ENCODE peak calls at places on chromosomes 13 and 19, in eight cellular contexts. R is ELR; Z is astrocyte of the hippocampus; A is Peyer's patch; B is HS-5; K is central memory CD4-positive, alpha-beta T cell; W is heart right ventricle; X is hippocampal formation. D is an unnamed sample.

GRCh38 chr19:10292789-10293636 is 3.3 kb downstream of the ICAM5 start:
- DNase-seq in R (no peak), Z (no peak), A (no peak), B (no peak), K (no peak), W (no peak), X (no peak), D (no peak)

GRCh38 chr19:28736528-28736927 is 476.4 kb downstream of the UQCRFS1 start:
- DNase-seq in R (no peak), Z (no peak), A (no peak), B (no peak), K (no peak), W (no peak), X (no peak), D (no peak)

GRCh38 chr13:80030491-80030890 is 310.4 kb downstream of the SPRY2 start:
- DNase-seq in R (peak; percentile 73), Z (peak; percentile 51), A (peak; percentile 55), B (no peak), K (no peak), W (peak; percentile 30), X (peak; percentile 18), D (peak; percentile 5)

GRCh38 chr19:43997631-43998290 is 5.0 kb upstream of the ZNF230 start:
- DNase-seq in R (peak; percentile 30), Z (peak; percentile 69), A (no peak), B (no peak), K (no peak), W (peak; percentile 9), X (no peak), D (no peak)

GRCh38 chr19:52735734-52736133 is 890 bp upstream of the ZNF611 start:
- DNase-seq in R (peak; percentile 75), Z (peak; percentile 5), A (peak; percentile 50), B (no peak), K (no peak), W (peak; percentile 88), X (peak; percentile 22), D (no peak)

GRCh38 chr19:29673451-29674371 is 8.4 kb downstream of the PLEKHF1 start:
- DNase-seq in R (no peak), Z (no peak), A (peak; percentile 46), B (no peak), K (no peak), W (no peak), X (no peak), D (no peak)

GRCh38 chr19:5341981-5342380 is 1.4 kb upstream of the PTPRS start:
- DNase-seq in R (no peak), Z (no peak), A (no peak), B (no peak), K (no peak), W (no peak), X (no peak), D (no peak)

GRCh38 chr19:8363803-8364771 is at the start of gene ANGPTL4:
- DNase-seq in R (peak; percentile 86), Z (peak; percentile 77), A (peak; percentile 83), B (peak; percentile 18), K (peak; percentile 23), W (peak; percentile 73), X (peak; percentile 47), D (no peak)

GRCh38 chr19:50500060-50500752 is 10.8 kb downstream of the JOSD2 start:
- DNase-seq in R (no peak), Z (peak; percentile 43), A (no peak), B (no peak), K (no peak), W (peak; percentile 81), X (peak; percentile 31), D (peak; percentile 77)

GRCh38 chr19:17562097-17562496 is 6.6 kb downstream of the COLGALT1 start:
- DNase-seq in R (no peak), Z (no peak), A (no peak), B (no peak), K (no peak), W (no peak), X (no peak), D (no peak)